ENCODE peak calls at places on chromosomes 4 and X, in six cellular contexts. One of them, this sample, is unnamed.

GRCh38 chrX:122546269-122546668 is 637.8 kb upstream of the GRIA3 start:
- DNase-seq in AG04449: no peak
- DNase-seq in GM10248: no peak
- DNase-seq in endothelial cell: no peak
- DNase-seq in stimulated activated naive CD8-positive, alpha-beta T cell treated with anti-CD3 and anti-CD28 coated beads, Interleukin-15, Interleukin-2, amounts not matched to agents 100 U/mL and 50 U/mL, for 24 hours: no peak
- DNase-seq in naive B cell: no peak
- DNase-seq in this sample: no peak

GRCh38 chr4:113541933-113542332 is 219.6 kb downstream of the CAMK2D start:
- DNase-seq in AG04449: no peak
- DNase-seq in stimulated activated naive CD8-positive, alpha-beta T cell treated with anti-CD3 and anti-CD28 coated beads, Interleukin-15, Interleukin-2, amounts not matched to agents 100 U/mL and 50 U/mL, for 24 hours: no peak
- DNase-seq in GM10248: no peak
- DNase-seq in naive B cell: no peak
- DNase-seq in endothelial cell: no peak
- DNase-seq in this sample: no peak

GRCh38 chr4:30094866-30095265 is 625.3 kb upstream of the PCDH7 start:
- DNase-seq in endothelial cell: no peak
- DNase-seq in naive B cell: no peak
- DNase-seq in stimulated activated naive CD8-positive, alpha-beta T cell treated with anti-CD3 and anti-CD28 coated beads, Interleukin-15, Interleukin-2, amounts not matched to agents 100 U/mL and 50 U/mL, for 24 hours: no peak
- DNase-seq in GM10248: no peak
- DNase-seq in AG04449: no peak
- DNase-seq in this sample: no peak

GRCh38 chr4:66178901-66179300 is 508.6 kb upstream of the EPHA5 start:
- DNase-seq in naive B cell: no peak
- DNase-seq in endothelial cell: no peak
- DNase-seq in stimulated activated naive CD8-positive, alpha-beta T cell treated with anti-CD3 and anti-CD28 coated beads, Interleukin-15, Interleukin-2, amounts not matched to agents 100 U/mL and 50 U/mL, for 24 hours: no peak
- DNase-seq in GM10248: no peak
- DNase-seq in AG04449: no peak
- DNase-seq in this sample: no peak

GRCh38 chr4:38876636-38877035 is 9.0 kb downstream of the FAM114A1 start:
- DNase-seq in naive B cell: no peak
- DNase-seq in GM10248: no peak
- DNase-seq in endothelial cell: no peak
- DNase-seq in stimulated activated naive CD8-positive, alpha-beta T cell treated with anti-CD3 and anti-CD28 coated beads, Interleukin-15, Interleukin-2, amounts not matched to agents 100 U/mL and 50 U/mL, for 24 hours: no peak
- DNase-seq in AG04449: no peak
- DNase-seq in this sample: no peak

GRCh38 chrX:128928636-128929035 is 594.7 kb downstream of the SMARCA1 start:
- DNase-seq in stimulated activated naive CD8-positive, alpha-beta T cell treated with anti-CD3 and anti-CD28 coated beads, Interleukin-15, Interleukin-2, amounts not matched to agents 100 U/mL and 50 U/mL, for 24 hours: no peak
- DNase-seq in endothelial cell: no peak
- DNase-seq in naive B cell: no peak
- DNase-seq in AG04449: no peak
- DNase-seq in GM10248: no peak
- DNase-seq in this sample: no peak

GRCh38 chr4:177251237-177251636 is 58.4 kb upstream of the NEIL3 start:
- DNase-seq in endothelial cell: no peak
- DNase-seq in naive B cell: no peak
- DNase-seq in AG04449: no peak
- DNase-seq in stimulated activated naive CD8-positive, alpha-beta T cell treated with anti-CD3 and anti-CD28 coated beads, Interleukin-15, Interleukin-2, amounts not matched to agents 100 U/mL and 50 U/mL, for 24 hours: no peak
- DNase-seq in GM10248: no peak
- DNase-seq in this sample: no peak

GRCh38 chr4:110748071-110748470 is 125.2 kb upstream of the PITX2 start:
- DNase-seq in stimulated activated naive CD8-positive, alpha-beta T cell treated with anti-CD3 and anti-CD28 coated beads, Interleukin-15, Interleukin-2, amounts not matched to agents 100 U/mL and 50 U/mL, for 24 hours: no peak
- DNase-seq in AG04449: no peak
- DNase-seq in naive B cell: no peak
- DNase-seq in endothelial cell: no peak
- DNase-seq in GM10248: no peak
- DNase-seq in this sample: no peak

GRCh38 chr4:106355193-106355592 is 13.4 kb downstream of the GIMD1 start:
- DNase-seq in GM10248: no peak
- DNase-seq in endothelial cell: no peak
- DNase-seq in stimulated activated naive CD8-positive, alpha-beta T cell treated with anti-CD3 and anti-CD28 coated beads, Interleukin-15, Interleukin-2, amounts not matched to agents 100 U/mL and 50 U/mL, for 24 hours: no peak
- DNase-seq in naive B cell: no peak
- DNase-seq in AG04449: no peak
- DNase-seq in this sample: peak

GRCh38 chrX:140672840-140673731 is 36.5 kb upstream of the LINC00632 start:
- DNase-seq in endothelial cell: no peak
- DNase-seq in stimulated activated naive CD8-positive, alpha-beta T cell treated with anti-CD3 and anti-CD28 coated beads, Interleukin-15, Interleukin-2, amounts not matched to agents 100 U/mL and 50 U/mL, for 24 hours: no peak
- DNase-seq in AG04449: no peak
- DNase-seq in GM10248: no peak
- DNase-seq in naive B cell: no peak
- DNase-seq in this sample: no peak

GRCh38 chr4:124386163-124386562 is 326.4 kb downstream of the ANKRD50 start:
- DNase-seq in GM10248: no peak
- DNase-seq in naive B cell: no peak
- DNase-seq in endothelial cell: no peak
- DNase-seq in stimulated activated naive CD8-positive, alpha-beta T cell treated with anti-CD3 and anti-CD28 coated beads, Interleukin-15, Interleukin-2, amounts not matched to agents 100 U/mL and 50 U/mL, for 24 hours: no peak
- DNase-seq in AG04449: no peak
- DNase-seq in this sample: no peak

GRCh38 chrX:88838392-88838791 is 91.4 kb downstream of the CPXCR1 start:
- DNase-seq in stimulated activated naive CD8-positive, alpha-beta T cell treated with anti-CD3 and anti-CD28 coated beads, Interleukin-15, Interleukin-2, amounts not matched to agents 100 U/mL and 50 U/mL, for 24 hours: no peak
- DNase-seq in endothelial cell: no peak
- DNase-seq in GM10248: no peak
- DNase-seq in AG04449: no peak
- DNase-seq in naive B cell: no peak
- DNase-seq in this sample: no peak

GRCh38 chr4:128974203-128974602 is 119.1 kb downstream of the SCLT1 start:
- DNase-seq in stimulated activated naive CD8-positive, alpha-beta T cell treated with anti-CD3 and anti-CD28 coated beads, Interleukin-15, Interleukin-2, amounts not matched to agents 100 U/mL and 50 U/mL, for 24 hours: no peak
- DNase-seq in GM10248: no peak
- DNase-seq in AG04449: no peak
- DNase-seq in naive B cell: no peak
- DNase-seq in endothelial cell: no peak
- DNase-seq in this sample: no peak

GRCh38 chrX:115632455-115632854 is 71.5 kb downstream of the PLS3 start:
- DNase-seq in naive B cell: no peak
- DNase-seq in stimulated activated naive CD8-positive, alpha-beta T cell treated with anti-CD3 and anti-CD28 coated beads, Interleukin-15, Interleukin-2, amounts not matched to agents 100 U/mL and 50 U/mL, for 24 hours: no peak
- DNase-seq in GM10248: no peak
- DNase-seq in endothelial cell: no peak
- DNase-seq in AG04449: no peak
- DNase-seq in this sample: no peak

GRCh38 chrX:433771-434170 is 47.1 kb upstream of the PPP2R3B start:
- DNase-seq in GM10248: no peak
- DNase-seq in naive B cell: no peak
- DNase-seq in stimulated activated naive CD8-positive, alpha-beta T cell treated with anti-CD3 and anti-CD28 coated beads, Interleukin-15, Interleukin-2, amounts not matched to agents 100 U/mL and 50 U/mL, for 24 hours: no peak
- DNase-seq in AG04449: no peak
- DNase-seq in endothelial cell: no peak
- DNase-seq in this sample: no peak

GRCh38 chr4:41069838-41070237 is 144.5 kb downstream of the APBB2 start:
- DNase-seq in naive B cell: no peak
- DNase-seq in AG04449: no peak
- DNase-seq in GM10248: no peak
- DNase-seq in stimulated activated naive CD8-positive, alpha-beta T cell treated with anti-CD3 and anti-CD28 coated beads, Interleukin-15, Interleukin-2, amounts not matched to agents 100 U/mL and 50 U/mL, for 24 hours: no peak
- DNase-seq in endothelial cell: no peak
- DNase-seq in this sample: no peak

GRCh38 chr4:5751918-5752802 is 41.2 kb downstream of the EVC start:
- DNase-seq in GM10248: no peak
- DNase-seq in AG04449: no peak
- DNase-seq in stimulated activated naive CD8-positive, alpha-beta T cell treated with anti-CD3 and anti-CD28 coated beads, Interleukin-15, Interleukin-2, amounts not matched to agents 100 U/mL and 50 U/mL, for 24 hours: no peak
- DNase-seq in naive B cell: no peak
- DNase-seq in endothelial cell: peak
- DNase-seq in this sample: no peak